ENCODE peak calls at places on chromosome 6, in eight cellular contexts. H, T, W, V, J, Y, Z and N are unnamed samples.
A peak's percentile ranks its signal among the peaks of the same experiment; 100 is the strongest.

GRCh38 chr6:79094938-79095337 is 16.9 kb upstream of the PHIP start:
- DNase-seq in J (no peak), T (no peak), V (no peak), Y (no peak), Z (no peak), H (no peak), W (no peak), N (no peak)

GRCh38 chr6:2030682-2031244 is 214.6 kb downstream of the GMDS start:
- DNase-seq in J (no peak), W (no peak), T (no peak), Y (peak; percentile 9), V (no peak), Z (no peak), H (no peak), N (no peak)

GRCh38 chr6:74879234-74879633 is 326.6 kb downstream of the COL12A1 start:
- DNase-seq in T (peak; percentile 21), J (no peak), Y (peak; percentile 95), V (no peak), W (no peak), Z (no peak), H (no peak), N (no peak)

GRCh38 chr6:21384211-21384610 is 209.3 kb upstream of the SOX4 start:
- DNase-seq in H (no peak), T (no peak), Y (no peak), W (no peak), J (no peak), Z (no peak), V (no peak), N (no peak)

GRCh38 chr6:170147832-170148708 is 142.8 kb downstream of the DLL1 start:
- DNase-seq in W (no peak), J (no peak), V (no peak), H (no peak), T (no peak), Z (no peak), Y (no peak), N (no peak)

GRCh38 chr6:2802521-2803060 is 37.4 kb downstream of the WRNIP1 start:
- DNase-seq in H (no peak), Y (no peak), T (no peak), Z (no peak), V (no peak), W (no peak), J (no peak), N (no peak)

GRCh38 chr6:20411953-20412352 is 10.3 kb downstream of the E2F3 start:
- DNase-seq in Y (no peak), Z (no peak), J (no peak), V (no peak), W (no peak), H (no peak), T (no peak), N (no peak)

GRCh38 chr6:159360306-159360705 is 191.1 kb downstream of the FNDC1 start:
- DNase-seq in Z (no peak), T (no peak), Y (peak; percentile 6), H (no peak), J (no peak), W (no peak), V (no peak), N (no peak)

GRCh38 chr6:73308712-73309533 is 45.2 kb downstream of the DPPA5 start:
- DNase-seq in V (no peak), W (peak; percentile 21), T (no peak), Y (peak; percentile 51), H (peak; percentile 13), Z (peak; percentile 61), J (no peak), N (no peak)

GRCh38 chr6:131958551-131959470 is 7.6 kb upstream of the CCN2 start:
- DNase-seq in J (no peak), Y (no peak), W (no peak), Z (no peak), T (no peak), H (peak; percentile 45), V (no peak), N (no peak)

GRCh38 chr6:21023210-21023609 is 489.0 kb downstream of the CDKAL1 start:
- DNase-seq in Z (no peak), W (no peak), H (no peak), Y (no peak), V (no peak), T (no peak), J (no peak), N (no peak)

GRCh38 chr6:143962644-143962929 is 45.5 kb downstream of the PLAGL1 start:
- DNase-seq in T (peak; percentile 35), W (no peak), Z (no peak), Y (peak; percentile 84), H (no peak), J (no peak), V (no peak), N (no peak)

GRCh38 chr6:151137441-151137984 is 102.3 kb upstream of the AKAP12 start:
- DNase-seq in V (no peak), H (no peak), Y (no peak), W (no peak), T (no peak), Z (no peak), J (no peak), N (no peak)

GRCh38 chr6:20534906-20535305 is 649 bp downstream of the CDKAL1 start:
- DNase-seq in H (no peak), Y (no peak), J (no peak), V (no peak), Z (peak; percentile 41), W (no peak), T (no peak), N (no peak)

GRCh38 chr6:89689732-89690131 is 51.2 kb upstream of the LYRM2 start:
- DNase-seq in J (no peak), W (no peak), H (no peak), Y (no peak), V (no peak), Z (no peak), T (no peak), N (no peak)

GRCh38 chr6:2755456-2755855 is 4.7 kb upstream of the MYLK4 start:
- DNase-seq in J (no peak), H (no peak), V (no peak), Y (no peak), Z (no peak), T (no peak), W (no peak), N (no peak)

GRCh38 chr6:28940294-28940858 is 16.6 kb upstream of the TRIM27 start:
- DNase-seq in H (peak; percentile 22), W (no peak), Y (no peak), Z (no peak), J (peak; percentile 84), T (peak; percentile 55), V (peak; percentile 48), N (peak; percentile 80)

GRCh38 chr6:111782887-111783286 is 90.4 kb downstream of the FYN start:
- DNase-seq in Z (no peak), T (no peak), H (no peak), Y (no peak), V (no peak), J (no peak), W (no peak), N (no peak)

GRCh38 chr6:128252293-128253176 is 267.9 kb downstream of the PTPRK start:
- DNase-seq in J (no peak), Y (no peak), H (no peak), V (no peak), T (no peak), Z (no peak), W (no peak), N (no peak)

GRCh38 chr6:170152111-170152926 is 138.6 kb downstream of the DLL1 start:
- DNase-seq in Y (no peak), Z (no peak), J (peak; percentile 21), T (no peak), W (no peak), H (peak; percentile 57), V (peak; percentile 45), N (peak; percentile 80)

GRCh38 chr6:145112711-145113148 is 622.6 kb downstream of the EPM2A start:
- DNase-seq in T (no peak), Y (no peak), H (no peak), V (no peak), W (no peak), J (peak; percentile 95), Z (no peak), N (no peak)

GRCh38 chr6:66496659-66497058 is 789.6 kb upstream of the EYS start:
- DNase-seq in H (no peak), V (no peak), J (no peak), W (no peak), Y (peak; percentile 42), Z (peak; percentile 13), T (no peak), N (no peak)

GRCh38 chr6:11346516-11346915 is 114.0 kb upstream of the NEDD9 start:
- DNase-seq in W (no peak), Y (no peak), H (no peak), J (no peak), V (no peak), T (no peak), Z (peak; percentile 72), N (no peak)

GRCh38 chr6:125277838-125278237 is 23.9 kb downstream of the HDDC2 start:
- DNase-seq in T (no peak), Y (no peak), H (no peak), J (no peak), W (no peak), Z (no peak), V (no peak), N (no peak)

GRCh38 chr6:44779130-44779826 is 391.8 kb downstream of the CDC5L start:
- DNase-seq in H (no peak), V (peak; percentile 50), J (no peak), T (no peak), Y (no peak), Z (no peak), W (no peak), N (peak; percentile 69)

GRCh38 chr6:168596316-168596715 is 155.3 kb downstream of the SMOC2 start:
- DNase-seq in W (no peak), H (no peak), Z (no peak), Y (no peak), J (no peak), T (no peak), V (no peak), N (peak; percentile 32)
- H3K27ac ChIP-seq in W (no peak overlapping the region), H (no peak overlapping the region), Z (no peak overlapping the region), Y (no peak overlapping the region), J (no peak overlapping the region), T (no peak overlapping the region), V (no peak overlapping the region), N (no peak overlapping the region)

DNA sequence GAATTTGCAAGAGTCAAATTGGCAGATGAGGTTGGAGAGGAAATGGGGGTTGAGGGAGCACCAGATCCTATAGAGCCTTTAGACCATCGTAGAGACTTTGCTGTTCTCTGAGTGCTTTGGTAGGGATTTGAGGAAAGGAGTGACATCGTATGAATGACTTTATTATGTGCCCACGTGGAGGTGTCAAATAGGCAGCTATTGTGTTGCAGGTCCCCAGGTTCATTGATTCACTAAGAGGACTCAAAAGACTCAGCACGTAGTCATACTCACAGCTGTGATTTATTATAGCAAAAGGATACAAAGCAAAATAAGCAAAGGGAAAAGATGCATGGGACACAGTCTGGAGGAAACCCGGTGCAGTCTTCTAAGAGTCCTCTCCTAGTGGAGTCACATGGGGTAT is 2.2 kb downstream of the MTRES1 start:
- DNase-seq in Y (no peak), T (no peak), J (no peak), H (no peak), Z (no peak), V (no peak), W (no peak), N (no peak)
- H3K4me3 ChIP-seq in Y (no peak overlapping the region), T (no peak overlapping the region), J (no peak overlapping the region), H (no peak overlapping the region), Z (no peak overlapping the region), V (no peak overlapping the region), W (no peak overlapping the region), N (no peak overlapping the region)

GRCh38 chr6:138105446-138105845 is 1.8 kb downstream of the PERP start:
- DNase-seq in W (no peak), T (no peak), Y (no peak), H (no peak), Z (no peak), V (no peak), J (no peak), N (no peak)
- H3K27ac ChIP-seq in W (peak overlapping the region; percentile 92), T (no peak overlapping the region), Y (no peak overlapping the region), H (peak overlapping the region; percentile 92), Z (no peak overlapping the region), V (no peak overlapping the region), J (no peak overlapping the region), N (no peak overlapping the region)

GRCh38 chr6:149855741-149856140 is 8.4 kb downstream of the LRP11 start:
- DNase-seq in Z (no peak), H (no peak), Y (no peak), T (no peak), J (no peak), W (no peak), V (no peak), N (no peak)
- H3K4me3 ChIP-seq in Z (no peak overlapping the region), H (no peak overlapping the region), Y (no peak overlapping the region), T (no peak overlapping the region), J (no peak overlapping the region), W (no peak overlapping the region), V (no peak overlapping the region), N (no peak overlapping the region)